ENCODE peak calls at places on chromosomes 3 and 15, in four cellular contexts. One of them, this sample, is unnamed.

GRCh38 chr3:124791639-124792111 is 61.4 kb downstream of the UMPS start:
- DNase-seq in dorsolateral prefrontal cortex: no peak
- DNase-seq in HuH-7: no peak
- DNase-seq in mesendoderm: no peak
- DNase-seq in this sample: no peak

GRCh38 chr15:72923304-72923703 is 129.0 kb upstream of the NEO1 start:
- DNase-seq in dorsolateral prefrontal cortex: no peak
- DNase-seq in HuH-7: no peak
- DNase-seq in mesendoderm: peak
- DNase-seq in this sample: no peak

GRCh38 chr3:46186856-46187700 is 21.0 kb downstream of the CCR1 start:
- DNase-seq in HuH-7: no peak
- DNase-seq in mesendoderm: no peak
- DNase-seq in dorsolateral prefrontal cortex: no peak
- DNase-seq in this sample: peak

GRCh38 chr3:194987571-194988494 is 283.1 kb downstream of the XXYLT1 start:
- DNase-seq in dorsolateral prefrontal cortex: no peak
- DNase-seq in HuH-7: no peak
- DNase-seq in mesendoderm: no peak
- DNase-seq in this sample: no peak

GRCh38 chr3:38655708-38656300 is 6.3 kb upstream of the SCN5A start:
- DNase-seq in HuH-7: peak
- DNase-seq in mesendoderm: peak
- DNase-seq in dorsolateral prefrontal cortex: no peak
- DNase-seq in this sample: peak

GRCh38 chr3:14537590-14538450 is 2.3 kb downstream of the GRIP2 start:
- DNase-seq in mesendoderm: peak
- DNase-seq in dorsolateral prefrontal cortex: no peak
- DNase-seq in HuH-7: no peak
- DNase-seq in this sample: no peak

GRCh38 chr15:81118361-81118760 is 15.7 kb upstream of the CFAP161 start:
- DNase-seq in HuH-7: no peak
- DNase-seq in mesendoderm: no peak
- DNase-seq in dorsolateral prefrontal cortex: no peak
- DNase-seq in this sample: no peak

GRCh38 chr15:69789648-69790393 is 307.9 kb downstream of the TLE3 start:
- DNase-seq in mesendoderm: no peak
- DNase-seq in dorsolateral prefrontal cortex: no peak
- DNase-seq in HuH-7: no peak
- DNase-seq in this sample: no peak

GRCh38 chr3:50890688-50891344 is 216.1 kb downstream of the DOCK3 start:
- DNase-seq in HuH-7: no peak
- DNase-seq in dorsolateral prefrontal cortex: no peak
- DNase-seq in mesendoderm: peak
- DNase-seq in this sample: no peak

GRCh38 chr15:67761343-67761742 is 64.0 kb upstream of the SKOR1 start:
- DNase-seq in dorsolateral prefrontal cortex: no peak
- DNase-seq in mesendoderm: no peak
- DNase-seq in HuH-7: peak
- DNase-seq in this sample: no peak

GRCh38 chr3:182596673-182597410 is 196.5 kb upstream of the ATP11B start:
- DNase-seq in dorsolateral prefrontal cortex: no peak
- DNase-seq in mesendoderm: no peak
- DNase-seq in HuH-7: no peak
- DNase-seq in this sample: no peak

GRCh38 chr15:84915011-84915958 is 30.8 kb downstream of the SLC28A1 start:
- DNase-seq in dorsolateral prefrontal cortex: no peak
- DNase-seq in HuH-7: peak
- DNase-seq in mesendoderm: peak
- DNase-seq in this sample: peak

GRCh38 chr3:39287216-39287858 is 7.5 kb upstream of the CX3CR1 start:
- DNase-seq in dorsolateral prefrontal cortex: no peak
- DNase-seq in HuH-7: no peak
- DNase-seq in mesendoderm: no peak
- DNase-seq in this sample: no peak

GRCh38 chr3:66989241-66989640 is 8.9 kb upstream of the KBTBD8 start:
- DNase-seq in mesendoderm: peak
- DNase-seq in HuH-7: no peak
- DNase-seq in dorsolateral prefrontal cortex: no peak
- DNase-seq in this sample: no peak

GRCh38 chr3:29486917-29487316 is 206.0 kb downstream of the RBMS3 start:
- DNase-seq in HuH-7: no peak
- DNase-seq in mesendoderm: no peak
- DNase-seq in dorsolateral prefrontal cortex: no peak
- DNase-seq in this sample: no peak

GRCh38 chr15:48358681-48359152 is 27.5 kb downstream of the DUT start:
- DNase-seq in dorsolateral prefrontal cortex: no peak
- DNase-seq in HuH-7: no peak
- DNase-seq in mesendoderm: no peak
- DNase-seq in this sample: no peak

GRCh38 chr15:38758001-38758400 is 193.4 kb upstream of the RASGRP1 start:
- DNase-seq in dorsolateral prefrontal cortex: no peak
- DNase-seq in mesendoderm: no peak
- DNase-seq in HuH-7: no peak
- DNase-seq in this sample: peak

GRCh38 chr3:157330206-157330605 is 106.4 kb upstream of the PTX3 start:
- DNase-seq in dorsolateral prefrontal cortex: no peak
- DNase-seq in mesendoderm: no peak
- DNase-seq in HuH-7: no peak
- DNase-seq in this sample: no peak

GRCh38 chr3:119357190-119357589 is 63.0 kb downstream of the ARHGAP31 start:
- DNase-seq in dorsolateral prefrontal cortex: no peak
- DNase-seq in mesendoderm: peak
- DNase-seq in HuH-7: no peak
- DNase-seq in this sample: no peak

GRCh38 chr3:38204599-38205471 is 39.5 kb downstream of the OXSR1 start:
- DNase-seq in dorsolateral prefrontal cortex: no peak
- DNase-seq in HuH-7: no peak
- DNase-seq in mesendoderm: no peak
- DNase-seq in this sample: no peak

GRCh38 chr3:138497851-138498250 is 63.4 kb downstream of the ESYT3 start:
- DNase-seq in mesendoderm: no peak
- DNase-seq in HuH-7: no peak
- DNase-seq in dorsolateral prefrontal cortex: no peak
- DNase-seq in this sample: no peak

GRCh38 chr15:90571063-90571541 is 41.4 kb downstream of the CRTC3 start:
- DNase-seq in mesendoderm: no peak
- DNase-seq in dorsolateral prefrontal cortex: peak
- DNase-seq in HuH-7: no peak
- DNase-seq in this sample: no peak

GRCh38 chr15:91491131-91491950 is 362.2 kb upstream of the SLCO3A1 start:
- DNase-seq in HuH-7: no peak
- DNase-seq in dorsolateral prefrontal cortex: no peak
- DNase-seq in mesendoderm: peak
- DNase-seq in this sample: no peak

GRCh38 chr15:72319360-72319984 is 485 bp downstream of the CELF6 start:
- DNase-seq in HuH-7: peak
- DNase-seq in mesendoderm: peak
- DNase-seq in dorsolateral prefrontal cortex: peak
- DNase-seq in this sample: peak

GRCh38 chr15:101027273-101027901 is 108.2 kb downstream of the LRRK1 start:
- DNase-seq in mesendoderm: no peak
- DNase-seq in HuH-7: no peak
- DNase-seq in dorsolateral prefrontal cortex: peak
- DNase-seq in this sample: no peak